ENCODE peak calls at places on chromosomes 7 and 10, in four cellular contexts. Y is heart right ventricle, A is lower lobe of right lung, R is IMR-90. E is an unnamed sample. For H3K4me1, the result is how much of the 10 kb centered on the place peaks cover.

GRCh38 chr7:141527076-141527475 is 24.1 kb upstream of the AGK start:
- DNase-seq in R (no peak), A (no peak), Y (no peak), E (no peak)

GRCh38 chr7:15199482-15199881 is 296.9 kb upstream of the DGKB start:
- DNase-seq in R (peak), A (no peak), Y (no peak), E (peak)

GRCh38 chr10:51892965-51893658 is 193.7 kb upstream of the CSTF2T start:
- DNase-seq in R (peak), A (no peak), Y (no peak), E (peak)

GRCh38 chr7:43004076-43004475 is 71.9 kb downstream of the MRPL32 start:
- DNase-seq in A (no peak), Y (no peak), R (no peak), E (no peak)

GRCh38 chr10:48209246-48209645 is 65.2 kb downstream of the FRMPD2 start:
- DNase-seq in A (no peak), R (peak), Y (no peak), E (peak)

GRCh38 chr10:124225468-124226270 is 132.3 kb upstream of the CHST15 start:
- DNase-seq in Y (no peak), R (no peak), A (no peak), E (no peak)

GRCh38 chr7:151885202-151885580 is 8.3 kb upstream of the PRKAG2 start:
- DNase-seq in A (no peak), R (no peak), Y (no peak), E (no peak)

GRCh38 chr7:30206466-30206865 is 71.7 kb downstream of the MTURN start:
- DNase-seq in A (no peak), R (peak), Y (no peak), E (peak)

GRCh38 chr7:29444267-29444666 is 119.4 kb upstream of the PRR15 start:
- DNase-seq in R (no peak), A (no peak), Y (no peak), E (no peak)

GRCh38 chr10:80784695-80785094 is 247.0 kb downstream of the SH2D4B start:
- DNase-seq in Y (no peak), R (no peak), A (no peak), E (no peak)

GRCh38 chr10:117175215-117175900 is 21.9 kb upstream of the KCNK18 start:
- DNase-seq in Y (no peak), R (no peak), A (peak), E (no peak)

GRCh38 chr10:23826399-23826798 is 382.5 kb upstream of the KIAA1217 start:
- DNase-seq in R (no peak), A (no peak), Y (peak), E (peak)

GRCh38 chr7:150317748-150318444 is 5.3 kb upstream of the LRRC61 start:
- DNase-seq in Y (no peak), R (peak), A (no peak), E (no peak)

GRCh38 chr7:108285018-108285368 is 154.8 kb upstream of the LAMB4 start:
- DNase-seq in A (no peak), R (no peak), Y (no peak), E (no peak)

GRCh38 chr7:90584420-90584819 is 11.7 kb upstream of the CDK14 start:
- DNase-seq in R (no peak), A (no peak), Y (no peak), E (no peak)

GRCh38 chr7:2982831-2983230 is 60.8 kb downstream of the CARD11 start:
- DNase-seq in Y (no peak), A (no peak), R (no peak), E (no peak)

DNA sequence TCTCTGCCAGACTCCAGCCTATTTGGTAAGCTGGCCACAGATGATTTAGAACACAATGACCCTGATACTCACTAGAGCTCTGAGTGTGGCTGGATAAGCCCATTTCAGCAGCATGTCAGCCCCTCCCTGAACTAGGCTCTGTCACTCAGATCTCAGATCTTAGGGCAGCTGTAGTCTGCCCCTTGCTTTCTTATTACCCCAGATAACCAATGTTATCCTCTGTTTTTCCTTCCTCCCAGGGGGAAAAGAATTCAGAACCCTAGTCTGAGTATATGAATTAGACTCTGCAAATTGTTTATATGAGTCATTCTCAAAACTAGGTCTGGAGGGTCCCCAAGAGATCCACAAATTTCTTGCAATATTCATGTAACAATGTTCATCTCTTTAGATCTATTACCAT is 286.2 kb downstream of the KCNMA1 start:
- DNase-seq in A (no peak), Y (no peak), R (peak), E (peak)
- H3K4me1 ChIP-seq in A (under half), Y (under half), R (under half), E (half or more)

GRCh38 chr10:34978080-34978479 is 112.1 kb downstream of the CUL2 start:
- DNase-seq in R (no peak), A (no peak), Y (no peak), E (peak)

GRCh38 chr10:34985146-34985545 is 105.0 kb downstream of the CUL2 start:
- DNase-seq in R (no peak), Y (no peak), A (no peak), E (no peak)

GRCh38 chr10:34981834-34982233 is 108.3 kb downstream of the CUL2 start:
- DNase-seq in R (no peak), A (no peak), Y (no peak), E (no peak)

GRCh38 chr10:34985823-34986222 is 104.3 kb downstream of the CUL2 start:
- DNase-seq in Y (no peak), A (no peak), R (no peak), E (peak)

GRCh38 chr10:34979938-34980337 is 110.2 kb downstream of the CUL2 start:
- DNase-seq in A (no peak), Y (no peak), R (no peak), E (no peak)
- H3K27ac ChIP-seq in A (no peak), Y (no peak), R (no peak), E (no peak)

GRCh38 chr10:29826801-29827200 is 192.0 kb upstream of the SVIL start:
- DNase-seq in A (no peak), Y (no peak), R (no peak), E (no peak)
- H3K4me1 ChIP-seq in A (under half), Y (under half), R (under half), E (under half)

GRCh38 chr7:169165-169853 is 23.1 kb upstream of the FAM20C start:
- DNase-seq in A (no peak), Y (no peak), R (no peak), E (no peak)

GRCh38 chr7:171364-171904 is 20.9 kb upstream of the FAM20C start:
- DNase-seq in Y (no peak), R (no peak), A (peak), E (no peak)

GRCh38 chr7:171912-172515 is 20.4 kb upstream of the FAM20C start:
- DNase-seq in A (peak), R (no peak), Y (no peak), E (no peak)

GRCh38 chr7:169854-170172 is 22.6 kb upstream of the FAM20C start:
- DNase-seq in R (no peak), Y (no peak), A (no peak), E (no peak)

GRCh38 chr7:170551-171363 is 21.6 kb upstream of the FAM20C start:
- DNase-seq in R (no peak), Y (no peak), A (no peak), E (no peak)
- H3K27ac ChIP-seq in R (no peak), Y (no peak), A (no peak), E (no peak)

GRCh38 chr7:55031075-55031474 is 12.3 kb downstream of the EGFR start:
- DNase-seq in Y (no peak), A (no peak), R (no peak), E (no peak)
- H3K4me1 ChIP-seq in Y (under half), A (under half), R (under half), E (half or more)